ENCODE peak calls at places on chromosome X, in ten cellular contexts. Q is right atrium auricular region, M is RWPE2, G is esophagus squamous epithelium, Y is SK-N-SH, B is astrocyte of the cerebellum, J is Panc1, F is left lung, E is GM06990, I is type B pancreatic cell. X is an unnamed sample.
A peak's percentile ranks its signal among the peaks of the same experiment; 100 is the strongest.

GRCh38 chrX:153598541-153599191 is at the start of gene CCNQ:
- DNase-seq in F (no peak), G (no peak), E (peak; percentile 70), B (no peak), Q (no peak), Y (peak; percentile 57), I (no peak), J (no peak), M (no peak), X (peak; percentile 44)

GRCh38 chrX:30910124-30910860 is 21.2 kb upstream of the TAB3 start:
- DNase-seq in F (no peak), B (peak; percentile 51), J (no peak), E (no peak), Y (no peak), G (no peak), I (no peak), Q (no peak), M (no peak), X (no peak)

GRCh38 chrX:100980608-100981497 is 11.3 kb downstream of the ARL13A start:
- DNase-seq in E (no peak), F (peak; percentile 61), Y (no peak), J (peak; percentile 61), G (no peak), I (no peak), B (peak; percentile 23), M (no peak), Q (no peak), X (no peak)

GRCh38 chrX:130916636-130917422 is 13.8 kb upstream of the ENOX2 start:
- DNase-seq in E (peak; percentile 10), Q (no peak), B (peak; percentile 38), G (no peak), I (no peak), F (peak; percentile 32), J (peak; percentile 35), Y (peak; percentile 62), M (no peak), X (peak; percentile 14)

GRCh38 chrX:96140796-96141195 is 543.8 kb upstream of the DIAPH2 start:
- DNase-seq in E (no peak), F (no peak), M (no peak), B (no peak), Y (no peak), Q (no peak), I (no peak), G (no peak), J (no peak), X (no peak)

GRCh38 chrX:53284684-53285447 is 3.5 kb upstream of the IQSEC2 start:
- DNase-seq in E (peak; percentile 20), Q (peak; percentile 64), I (no peak), J (no peak), F (no peak), G (no peak), Y (peak; percentile 83), M (no peak), B (no peak), X (peak; percentile 25)

GRCh38 chrX:56995271-56995994 is at the start of gene SPIN3:
- DNase-seq in Q (peak; percentile 69), M (peak; percentile 81), G (peak; percentile 37), I (peak; percentile 85), J (no peak), F (peak; percentile 83), B (peak; percentile 24), E (peak; percentile 84), Y (peak; percentile 80), X (peak; percentile 22)

GRCh38 chrX:100381613-100382012 is 28.5 kb downstream of the PCDH19 start:
- DNase-seq in E (no peak), G (no peak), B (no peak), Q (no peak), F (no peak), M (no peak), I (no peak), Y (no peak), J (no peak), X (no peak)

GRCh38 chrX:153226344-153227190 is 47.5 kb downstream of the MAGEA1 start:
- DNase-seq in B (no peak), F (peak; percentile 84), I (peak; percentile 67), G (no peak), J (peak; percentile 5), Q (no peak), M (peak; percentile 91), Y (no peak), E (no peak), X (no peak)

GRCh38 chrX:30935985-30936384 is 46.9 kb upstream of the TAB3 start:
- DNase-seq in J (no peak), E (no peak), G (no peak), Q (no peak), B (no peak), F (no peak), Y (peak; percentile 27), M (no peak), I (no peak), X (no peak)

DNA sequence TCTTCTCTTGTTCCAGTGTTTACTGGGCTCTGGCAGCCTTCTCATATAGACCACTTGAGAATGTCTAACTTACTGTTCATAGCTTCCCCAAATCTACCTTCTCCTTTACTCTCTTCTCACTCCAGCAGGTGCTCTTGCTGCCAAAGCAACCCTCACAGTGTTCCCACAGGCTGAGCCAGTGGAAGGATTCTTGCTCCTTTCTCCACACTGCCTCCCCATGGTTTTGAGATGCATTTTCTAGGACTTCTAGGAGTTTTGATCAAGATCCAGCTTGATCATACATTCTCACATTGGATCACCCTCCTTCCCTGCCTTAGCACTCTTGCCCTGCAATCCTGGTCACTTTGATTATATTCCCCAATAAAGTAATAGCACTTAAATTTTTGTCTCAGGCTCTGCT is 230.8 kb downstream of the TMEM47 start:
- DNase-seq in G (no peak), Q (no peak), M (no peak), B (no peak), Y (no peak), F (no peak), J (no peak), I (no peak), E (no peak), X (no peak)
- TF ChIP-seq CTCF in G (no peak), Q (no peak), M (no peak), B (no peak), Y (no peak), F (no peak), J (peak; percentile 7), I (peak; percentile 25), E (no peak), X (no peak)

GRCh38 chrX:84046403-84046984 is 141.5 kb downstream of the RPS6KA6 start:
- DNase-seq in F (no peak), I (peak; percentile 51), E (peak; percentile 8), G (no peak), Q (no peak), J (peak; percentile 12), M (no peak), B (no peak), Y (peak; percentile 30), X (no peak)
- TF ChIP-seq CTCF in F (peak; percentile 35), I (peak; percentile 79), E (peak; percentile 79), G (peak; percentile 61), Q (peak; percentile 73), J (peak; percentile 83), M (peak; percentile 65), B (peak; percentile 72), Y (peak; percentile 90), X (no peak)

GRCh38 chrX:72295745-72296144 is 10.0 kb downstream of the CITED1 start:
- DNase-seq in B (no peak), G (no peak), I (no peak), M (no peak), Q (no peak), F (no peak), Y (no peak), J (no peak), E (no peak), X (no peak)

GRCh38 chrX:72301781-72302180 is 3.9 kb downstream of the CITED1 start:
- DNase-seq in E (no peak), G (no peak), Q (no peak), M (no peak), I (no peak), F (no peak), J (no peak), Y (no peak), B (no peak), X (no peak)

GRCh38 chrX:72299891-72300630 is 5.7 kb downstream of the CITED1 start:
- DNase-seq in B (no peak), I (no peak), J (no peak), M (no peak), Y (no peak), G (no peak), F (no peak), E (no peak), Q (peak; percentile 30), X (no peak)

GRCh38 chrX:72296991-72297390 is 8.7 kb downstream of the CITED1 start:
- DNase-seq in Q (no peak), I (no peak), E (no peak), Y (no peak), F (no peak), J (no peak), G (no peak), B (no peak), M (no peak), X (no peak)

GRCh38 chrX:72297953-72298730 is 7.6 kb downstream of the CITED1 start:
- DNase-seq in G (no peak), Y (peak; percentile 40), B (no peak), F (no peak), Q (no peak), I (no peak), J (no peak), E (no peak), M (no peak), X (no peak)
- TF ChIP-seq CTCF in G (peak; percentile 36), Y (peak; percentile 40), B (peak; percentile 6), F (no peak), Q (peak; percentile 24), I (no peak), J (peak; percentile 58), E (peak; percentile 63), M (no peak), X (no peak)

GRCh38 chrX:72130156-72130761 is 1.5 kb downstream of the RTL5 start:
- DNase-seq in E (no peak), J (no peak), Y (no peak), Q (no peak), M (no peak), B (no peak), I (no peak), G (no peak), F (no peak), X (no peak)

GRCh38 chrX:72127332-72127731 is 4.4 kb downstream of the RTL5 start:
- DNase-seq in Y (no peak), G (no peak), B (no peak), E (no peak), I (no peak), Q (no peak), J (no peak), M (no peak), F (no peak), X (no peak)

GRCh38 chrX:72128183-72128834 is 3.4 kb downstream of the RTL5 start:
- DNase-seq in I (no peak), J (no peak), Y (no peak), E (no peak), B (no peak), F (no peak), Q (no peak), M (no peak), G (no peak), X (no peak)

GRCh38 chrX:72129661-72130060 is 2.1 kb downstream of the RTL5 start:
- DNase-seq in G (no peak), B (no peak), J (no peak), E (no peak), F (no peak), Y (no peak), Q (no peak), I (no peak), M (no peak), X (no peak)

DNA sequence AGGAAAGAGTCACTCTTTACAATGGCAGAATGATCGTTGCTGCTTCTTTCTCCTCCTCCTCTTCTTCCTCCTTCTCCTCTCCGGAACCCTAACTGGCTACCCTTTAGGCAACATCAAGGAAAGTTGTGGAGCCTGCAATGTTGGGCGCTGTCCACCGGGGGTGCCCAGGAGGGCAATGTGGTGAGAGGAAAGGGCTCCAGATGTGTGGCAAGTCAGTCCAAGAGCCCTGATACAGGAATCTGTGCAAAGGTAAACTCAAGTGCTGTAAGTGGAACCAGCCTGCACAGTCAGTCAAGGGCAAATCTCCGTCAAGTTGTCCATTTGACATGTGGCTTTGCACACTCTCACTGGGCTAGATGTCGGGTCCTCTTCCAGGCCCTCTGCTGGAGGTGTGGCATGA is 2.8 kb downstream of the RTL5 start:
- DNase-seq in I (no peak), Q (no peak), Y (peak; percentile 49), J (no peak), G (no peak), F (no peak), E (no peak), B (no peak), M (no peak), X (no peak)
- TF ChIP-seq CTCF in I (peak; percentile 55), Q (peak; percentile 39), Y (peak; percentile 56), J (peak; percentile 62), G (peak; percentile 43), F (peak; percentile 36), E (peak; percentile 21), B (peak; percentile 39), M (peak; percentile 17), X (no peak)

X was measured in activated B cell treated with CpG ODN at 0.5 μM for 24 hours.